ENCODE peak calls at places on chromosome 22, in nine cellular contexts. V is tibial artery, N is nephron progenitor cell, T is upper lobe of right lung, B is progenitor cell of endocrine pancreas, Q is GM12865, A is K562, U is Caco-2, O is AG10803. H is an unnamed sample.

GRCh38 chr22:30426395-30427353 is 1.1 kb downstream of the MTFP1 start:
- DNase-seq in V (peak; percentile 91), N (peak; percentile 74), T (peak; percentile 93), B (peak; percentile 54), Q (peak; percentile 91), A (peak; percentile 57), U (peak; percentile 64), O (peak; percentile 69), H (peak; percentile 62)

GRCh38 chr22:42316988-42317387 is 46.5 kb upstream of the TCF20 start:
- DNase-seq in V (no peak), N (no peak), T (peak; percentile 75), B (no peak), Q (peak; percentile 26), A (peak; percentile 44), U (no peak), O (peak; percentile 44), H (no peak)

GRCh38 chr22:31212783-31213626 is 907 bp downstream of the LIMK2 start:
- DNase-seq in V (no peak), N (no peak), T (no peak), B (no peak), Q (peak; percentile 29), A (no peak), U (no peak), O (no peak), H (no peak)

GRCh38 chr22:44085743-44086741 is 61.9 kb downstream of the PARVB start:
- DNase-seq in V (no peak), N (peak; percentile 41), T (peak; percentile 69), B (no peak), Q (peak; percentile 80), A (peak; percentile 19), U (peak; percentile 44), O (peak; percentile 69), H (peak; percentile 50)

GRCh38 chr22:30183861-30184278 is 62.7 kb downstream of the LIF start:
- DNase-seq in V (no peak), N (no peak), T (no peak), B (no peak), Q (no peak), A (peak; percentile 29), U (no peak), O (peak; percentile 53), H (no peak)

GRCh38 chr22:39253427-39254070 is 8.8 kb upstream of the PDGFB start:
- DNase-seq in V (peak; percentile 80), N (no peak), T (no peak), B (no peak), Q (peak; percentile 45), A (peak; percentile 64), U (no peak), O (peak; percentile 67), H (peak; percentile 77)

GRCh38 chr22:31537019-31537535 is 40.7 kb downstream of the SFI1 start:
- DNase-seq in V (no peak), N (no peak), T (no peak), B (no peak), Q (peak; percentile 89), A (peak; percentile 9), U (no peak), O (no peak), H (no peak)

GRCh38 chr22:20044495-20045151 is 23.7 kb downstream of the TANGO2 start:
- DNase-seq in V (no peak), N (no peak), T (no peak), B (no peak), Q (no peak), A (no peak), U (no peak), O (no peak), H (no peak)

GRCh38 chr22:47180796-47181195 is 418.3 kb downstream of the TBC1D22A start:
- DNase-seq in V (no peak), N (no peak), T (no peak), B (no peak), Q (no peak), A (no peak), U (no peak), O (no peak), H (no peak)

GRCh38 chr22:47176573-47177333 is 414.3 kb downstream of the TBC1D22A start:
- DNase-seq in V (peak; percentile 54), N (no peak), T (peak; percentile 60), B (no peak), Q (no peak), A (no peak), U (no peak), O (no peak), H (no peak)

GRCh38 chr22:47177334-47177815 is 414.9 kb downstream of the TBC1D22A start:
- DNase-seq in V (no peak), N (no peak), T (no peak), B (no peak), Q (no peak), A (no peak), U (no peak), O (no peak), H (no peak)

GRCh38 chr22:47175761-47176359 is 413.4 kb downstream of the TBC1D22A start:
- DNase-seq in V (peak; percentile 62), N (no peak), T (peak; percentile 63), B (no peak), Q (no peak), A (no peak), U (no peak), O (no peak), H (no peak)

DNA sequence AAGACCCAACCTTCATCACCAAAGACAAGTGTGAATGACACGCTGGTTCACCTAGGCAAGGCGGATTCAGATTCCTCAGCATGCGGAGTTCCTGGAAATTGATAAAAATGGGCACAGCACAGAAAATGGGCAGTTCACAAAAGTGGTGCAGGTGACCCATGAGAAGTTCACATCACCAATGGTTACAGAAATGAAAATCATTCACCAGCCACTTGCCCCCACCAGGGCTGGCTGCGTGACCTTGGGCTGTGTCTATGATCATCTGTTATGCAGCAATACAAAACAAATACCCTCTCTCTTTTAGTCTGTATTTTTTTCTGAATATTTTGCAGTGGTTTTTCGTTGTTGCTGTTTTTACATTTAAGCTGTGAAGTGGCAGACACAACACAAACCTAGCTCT is 415.9 kb downstream of the TBC1D22A start:
- DNase-seq in V (no peak), N (no peak), T (peak; percentile 26), B (no peak), Q (no peak), A (no peak), U (no peak), O (no peak), H (no peak)
- TF ChIP-seq CTCF in V (no peak), N (no peak), T (no peak), B (no peak), Q (no peak), A (no peak), U (no peak), O (no peak), H (no peak)

DNA sequence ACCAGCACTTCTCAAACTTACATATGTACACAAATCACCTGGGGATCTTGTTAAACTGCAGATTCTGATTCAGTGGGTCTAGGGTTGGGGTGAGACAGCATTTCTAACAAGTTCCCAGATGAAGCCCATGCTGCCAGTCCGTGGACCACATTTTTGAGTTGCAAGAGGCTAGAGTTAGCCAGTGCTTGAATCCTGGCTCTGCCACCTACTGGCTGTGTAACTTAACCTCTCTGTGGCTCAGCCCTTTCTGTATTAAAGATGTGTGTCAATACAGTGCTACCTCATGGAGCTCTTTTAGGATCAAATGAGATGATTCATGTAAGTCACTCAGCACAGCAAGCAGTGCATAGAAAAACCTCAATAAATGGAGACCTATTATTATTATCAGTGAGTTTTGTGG is 90.2 kb upstream of the ISX start:
- DNase-seq in V (no peak), N (no peak), T (no peak), B (no peak), Q (no peak), A (no peak), U (no peak), O (peak; percentile 7), H (no peak)
- TF ChIP-seq CTCF in V (no peak), N (no peak), T (no peak), B (peak; percentile 28), Q (no peak), A (no peak), U (no peak), O (peak; percentile 3), H (no peak)

GRCh38 chr22:25779890-25780289 is 37.9 kb downstream of the MYO18B start:
- DNase-seq in V (no peak), N (no peak), T (no peak), B (no peak), Q (no peak), A (no peak), U (no peak), O (no peak), H (no peak)

GRCh38 chr22:25779426-25779825 is 37.4 kb downstream of the MYO18B start:
- DNase-seq in V (no peak), N (no peak), T (no peak), B (no peak), Q (no peak), A (no peak), U (no peak), O (no peak), H (no peak)

GRCh38 chr22:25777411-25777810 is 35.4 kb downstream of the MYO18B start:
- DNase-seq in V (no peak), N (no peak), T (no peak), B (no peak), Q (no peak), A (no peak), U (no peak), O (no peak), H (no peak)

GRCh38 chr22:25775501-25775900 is 33.5 kb downstream of the MYO18B start:
- DNase-seq in V (no peak), N (peak; percentile 62), T (no peak), B (no peak), Q (no peak), A (no peak), U (peak; percentile 37), O (peak; percentile 6), H (no peak)

DNA sequence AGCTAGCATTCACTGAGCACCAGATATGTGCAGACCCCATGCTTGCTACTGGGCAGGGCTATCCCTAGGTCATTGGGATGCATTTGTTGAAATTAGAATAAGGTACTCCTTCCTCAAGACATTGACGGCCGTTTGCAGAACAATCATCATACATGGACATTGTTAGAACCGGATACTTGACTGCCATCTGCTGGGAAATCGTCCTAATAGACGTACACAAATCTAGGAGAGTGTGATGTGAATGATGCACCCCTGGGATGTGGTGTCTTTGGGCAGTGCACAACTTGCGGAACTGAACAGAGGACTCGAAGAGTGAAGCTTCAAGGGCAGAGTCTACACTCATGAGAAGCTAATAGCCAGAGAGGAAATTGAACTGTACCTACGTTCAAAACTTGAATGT is 35.9 kb downstream of the MYO18B start:
- DNase-seq in V (no peak), N (no peak), T (no peak), B (no peak), Q (peak; percentile 60), A (no peak), U (peak; percentile 53), O (peak; percentile 49), H (peak; percentile 48)
- TF ChIP-seq CTCF in V (peak; percentile 6), N (no peak), T (peak; percentile 22), B (peak; percentile 24), Q (no peak), A (peak; percentile 22), U (peak; percentile 47), O (peak; percentile 61), H (peak; percentile 65)

DNA sequence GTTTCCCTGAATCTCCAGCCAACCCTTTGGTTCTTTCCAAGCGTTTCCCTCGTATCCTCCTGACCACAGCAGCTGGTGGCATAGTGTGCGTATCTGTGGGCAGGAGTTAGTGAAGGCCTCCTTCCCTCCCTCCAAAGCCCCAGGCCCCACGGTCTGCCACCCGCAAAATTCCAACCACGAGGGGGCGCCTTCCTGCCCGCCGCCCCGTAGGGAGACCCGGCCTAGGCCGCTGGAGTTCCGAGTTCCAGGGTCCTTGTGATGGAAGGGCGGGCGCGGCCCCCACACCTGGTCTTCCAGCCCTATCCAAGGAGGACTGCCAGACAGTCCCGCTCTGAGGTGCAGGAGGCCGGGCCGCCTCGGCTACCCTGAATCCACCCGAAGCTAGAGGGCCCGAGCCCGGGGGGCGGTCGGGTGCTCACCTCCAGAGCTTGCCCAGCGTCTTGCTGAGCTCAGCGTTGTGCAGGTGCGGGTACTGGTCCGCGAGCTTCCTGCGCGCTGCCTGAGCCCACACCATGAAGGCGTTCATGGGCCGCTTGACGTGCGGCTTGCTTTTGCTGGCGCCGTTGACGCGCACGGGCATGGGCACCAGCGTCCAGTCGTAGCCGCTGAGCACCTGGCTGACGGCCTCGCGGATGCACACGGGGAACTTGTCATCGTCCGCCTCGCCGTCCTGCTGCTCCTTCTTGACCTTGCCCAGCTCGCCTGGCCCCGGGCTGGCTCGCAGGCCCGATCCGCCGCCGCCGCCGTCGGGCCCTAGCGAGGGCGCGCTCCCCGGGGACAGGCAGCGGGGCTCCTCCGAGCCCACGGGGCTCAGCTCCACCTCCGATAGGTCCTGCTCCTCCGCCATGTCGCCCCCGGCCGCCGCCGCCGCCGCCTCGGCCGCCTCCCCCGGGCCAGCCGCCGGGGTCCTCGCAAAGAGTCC is 1.2 kb downstream of the SOX10 start:
- DNase-seq in V (no peak), N (peak; percentile 61), T (no peak), B (peak; percentile 36), Q (no peak), A (peak; percentile 63), U (no peak), O (no peak), H (no peak)
- TF ChIP-seq CTCF in V (no peak), N (peak; percentile 59), T (peak; percentile 23), B (peak; percentile 67), Q (no peak), A (peak; percentile 50), U (no peak), O (no peak), H (peak; percentile 68)